ENCODE peak calls at places on chromosomes 11 and 22, in seven cellular contexts. One of them, this sample, is unnamed.

GRCh38 chr11:3954448-3955298 is 99.2 kb downstream of the STIM1 start:
- DNase-seq in mesendoderm: no peak
- DNase-seq in IMR-90: peak
- DNase-seq in H9: no peak
- DNase-seq in neuronal stem cell: no peak
- DNase-seq in mesenchymal stem cell: peak
- DNase-seq in H1: no peak
- DNase-seq in this sample: peak

GRCh38 chr11:77042111-77042726 is 8.0 kb downstream of the B3GNT6 start:
- DNase-seq in H9: no peak
- DNase-seq in H1: no peak
- DNase-seq in mesenchymal stem cell: no peak
- DNase-seq in neuronal stem cell: no peak
- DNase-seq in IMR-90: no peak
- DNase-seq in mesendoderm: no peak
- DNase-seq in this sample: no peak

GRCh38 chr22:36411589-36412258 is 24.0 kb upstream of the MYH9 start:
- DNase-seq in H1: no peak
- DNase-seq in neuronal stem cell: no peak
- DNase-seq in mesendoderm: no peak
- DNase-seq in H9: no peak
- DNase-seq in IMR-90: no peak
- DNase-seq in mesenchymal stem cell: no peak
- DNase-seq in this sample: no peak

GRCh38 chr22:27952779-27953178 is 33.7 kb upstream of the PITPNB start:
- DNase-seq in H1: no peak
- DNase-seq in mesendoderm: no peak
- DNase-seq in H9: no peak
- DNase-seq in IMR-90: no peak
- DNase-seq in neuronal stem cell: no peak
- DNase-seq in mesenchymal stem cell: no peak
- DNase-seq in this sample: no peak

GRCh38 chr11:32466279-32466915 is 31.1 kb upstream of the WT1 start:
- DNase-seq in neuronal stem cell: no peak
- DNase-seq in H1: no peak
- DNase-seq in H9: no peak
- DNase-seq in mesenchymal stem cell: peak
- DNase-seq in IMR-90: no peak
- DNase-seq in mesendoderm: no peak
- DNase-seq in this sample: no peak

GRCh38 chr11:34348919-34349318 is 8.9 kb downstream of the ABTB2 start:
- DNase-seq in mesenchymal stem cell: peak
- DNase-seq in H1: no peak
- DNase-seq in mesendoderm: no peak
- DNase-seq in H9: peak
- DNase-seq in IMR-90: peak
- DNase-seq in neuronal stem cell: no peak
- DNase-seq in this sample: no peak

GRCh38 chr11:111944139-111944538 is 7.0 kb downstream of the DIXDC1 start:
- DNase-seq in mesendoderm: peak
- DNase-seq in neuronal stem cell: no peak
- DNase-seq in H9: no peak
- DNase-seq in H1: no peak
- DNase-seq in IMR-90: peak
- DNase-seq in mesenchymal stem cell: peak
- DNase-seq in this sample: peak

GRCh38 chr11:111631666-111632039 is 29.4 kb downstream of the SIK2 start:
- DNase-seq in mesendoderm: peak
- DNase-seq in H1: no peak
- DNase-seq in neuronal stem cell: no peak
- DNase-seq in mesenchymal stem cell: peak
- DNase-seq in IMR-90: peak
- DNase-seq in H9: no peak
- DNase-seq in this sample: peak

GRCh38 chr22:50488886-50489285 is 2.2 kb downstream of the MIOX start:
- DNase-seq in mesenchymal stem cell: no peak
- DNase-seq in H1: peak
- DNase-seq in IMR-90: no peak
- DNase-seq in H9: no peak
- DNase-seq in neuronal stem cell: no peak
- DNase-seq in mesendoderm: no peak
- DNase-seq in this sample: no peak
- H2BK5ac ChIP-seq in mesenchymal stem cell: no peak
- H2BK5ac ChIP-seq in H1: no peak
- H2BK5ac ChIP-seq in IMR-90: no peak
- H2BK5ac ChIP-seq in H9: no peak
- H2BK5ac ChIP-seq in neuronal stem cell: no peak
- H2BK5ac ChIP-seq in mesendoderm: no peak
- H2BK5ac ChIP-seq in this sample: no peak

GRCh38 chr11:74672332-74672955 is 58.8 kb downstream of the CHRDL2 start:
- DNase-seq in H1: no peak
- DNase-seq in H9: no peak
- DNase-seq in mesenchymal stem cell: no peak
- DNase-seq in neuronal stem cell: no peak
- DNase-seq in mesendoderm: no peak
- DNase-seq in IMR-90: no peak
- DNase-seq in this sample: no peak
- H2BK5ac ChIP-seq in H1: no peak
- H2BK5ac ChIP-seq in H9: no peak
- H2BK5ac ChIP-seq in mesenchymal stem cell: no peak
- H2BK5ac ChIP-seq in neuronal stem cell: no peak
- H2BK5ac ChIP-seq in mesendoderm: no peak
- H2BK5ac ChIP-seq in IMR-90: peak
- H2BK5ac ChIP-seq in this sample: no peak

DNA sequence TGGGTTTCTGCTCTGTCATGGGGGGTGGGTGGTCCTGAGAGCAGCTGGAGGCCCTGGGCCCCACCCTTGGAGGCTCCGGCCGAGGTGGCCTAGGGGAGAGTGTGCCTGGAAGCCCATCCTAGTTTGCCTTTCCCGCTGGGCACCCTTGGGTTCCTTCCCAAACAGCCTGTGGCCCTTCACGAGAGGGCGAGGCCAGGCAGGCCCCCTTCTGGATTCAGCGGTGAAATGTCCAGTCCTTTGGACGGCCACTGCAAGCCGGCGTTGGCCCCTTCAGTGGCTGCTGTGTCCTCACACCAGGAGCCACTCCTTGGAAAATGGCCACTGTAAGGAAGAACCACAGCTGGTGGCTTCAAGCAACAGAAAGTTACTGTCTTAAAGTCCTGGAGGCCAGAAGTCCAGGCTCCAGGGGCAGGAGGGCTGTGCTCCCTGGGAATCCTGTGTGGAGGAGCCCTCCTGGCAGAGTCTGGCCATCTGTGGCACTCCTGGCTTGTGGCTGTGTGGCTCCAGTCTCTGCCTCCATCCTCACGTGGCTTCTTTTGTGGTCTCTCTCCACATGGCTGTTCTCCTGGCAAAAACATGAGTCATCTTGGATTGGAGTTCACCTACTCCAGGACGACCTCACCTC is 854.1 kb downstream of the TBC1D22A start:
- DNase-seq in mesenchymal stem cell: no peak
- DNase-seq in neuronal stem cell: no peak
- DNase-seq in IMR-90: no peak
- DNase-seq in H1: no peak
- DNase-seq in H9: peak
- DNase-seq in mesendoderm: no peak
- DNase-seq in this sample: no peak
- H2BK5ac ChIP-seq in mesenchymal stem cell: no peak
- H2BK5ac ChIP-seq in neuronal stem cell: no peak
- H2BK5ac ChIP-seq in IMR-90: no peak
- H2BK5ac ChIP-seq in H1: no peak
- H2BK5ac ChIP-seq in H9: no peak
- H2BK5ac ChIP-seq in mesendoderm: no peak
- H2BK5ac ChIP-seq in this sample: no peak

GRCh38 chr11:122650619-122651018 is 4.9 kb upstream of the UBASH3B start:
- DNase-seq in mesendoderm: no peak
- DNase-seq in H1: no peak
- DNase-seq in mesenchymal stem cell: no peak
- DNase-seq in neuronal stem cell: no peak
- DNase-seq in IMR-90: no peak
- DNase-seq in H9: no peak
- DNase-seq in this sample: no peak
- H2BK5ac ChIP-seq in mesendoderm: no peak
- H2BK5ac ChIP-seq in H1: no peak
- H2BK5ac ChIP-seq in mesenchymal stem cell: no peak
- H2BK5ac ChIP-seq in neuronal stem cell: no peak
- H2BK5ac ChIP-seq in IMR-90: no peak
- H2BK5ac ChIP-seq in H9: no peak
- H2BK5ac ChIP-seq in this sample: no peak

GRCh38 chr11:129189646-129190045 is 2.5 kb downstream of the ARHGAP32 start:
- DNase-seq in mesendoderm: no peak
- DNase-seq in IMR-90: no peak
- DNase-seq in mesenchymal stem cell: no peak
- DNase-seq in H9: no peak
- DNase-seq in neuronal stem cell: no peak
- DNase-seq in H1: no peak
- DNase-seq in this sample: no peak
- H2BK5ac ChIP-seq in mesendoderm: no peak
- H2BK5ac ChIP-seq in IMR-90: no peak
- H2BK5ac ChIP-seq in mesenchymal stem cell: no peak
- H2BK5ac ChIP-seq in H9: no peak
- H2BK5ac ChIP-seq in neuronal stem cell: no peak
- H2BK5ac ChIP-seq in H1: no peak
- H2BK5ac ChIP-seq in this sample: no peak

GRCh38 chr11:43903969-43904368 is 23.3 kb downstream of the ALKBH3 start:
- DNase-seq in neuronal stem cell: no peak
- DNase-seq in mesendoderm: no peak
- DNase-seq in H9: no peak
- DNase-seq in H1: no peak
- DNase-seq in IMR-90: no peak
- DNase-seq in mesenchymal stem cell: no peak
- DNase-seq in this sample: no peak

GRCh38 chr11:43903086-43903485 is 22.5 kb downstream of the ALKBH3 start:
- DNase-seq in H1: no peak
- DNase-seq in mesendoderm: no peak
- DNase-seq in mesenchymal stem cell: no peak
- DNase-seq in H9: no peak
- DNase-seq in neuronal stem cell: no peak
- DNase-seq in IMR-90: no peak
- DNase-seq in this sample: no peak

GRCh38 chr11:43905788-43906187 is 25.2 kb downstream of the ALKBH3 start:
- DNase-seq in H9: no peak
- DNase-seq in mesenchymal stem cell: no peak
- DNase-seq in IMR-90: peak
- DNase-seq in H1: no peak
- DNase-seq in mesendoderm: peak
- DNase-seq in neuronal stem cell: no peak
- DNase-seq in this sample: no peak

GRCh38 chr11:43907028-43907966 is 26.7 kb downstream of the ALKBH3 start:
- DNase-seq in H1: no peak
- DNase-seq in H9: no peak
- DNase-seq in IMR-90: no peak
- DNase-seq in mesenchymal stem cell: no peak
- DNase-seq in mesendoderm: peak
- DNase-seq in neuronal stem cell: no peak
- DNase-seq in this sample: no peak

DNA sequence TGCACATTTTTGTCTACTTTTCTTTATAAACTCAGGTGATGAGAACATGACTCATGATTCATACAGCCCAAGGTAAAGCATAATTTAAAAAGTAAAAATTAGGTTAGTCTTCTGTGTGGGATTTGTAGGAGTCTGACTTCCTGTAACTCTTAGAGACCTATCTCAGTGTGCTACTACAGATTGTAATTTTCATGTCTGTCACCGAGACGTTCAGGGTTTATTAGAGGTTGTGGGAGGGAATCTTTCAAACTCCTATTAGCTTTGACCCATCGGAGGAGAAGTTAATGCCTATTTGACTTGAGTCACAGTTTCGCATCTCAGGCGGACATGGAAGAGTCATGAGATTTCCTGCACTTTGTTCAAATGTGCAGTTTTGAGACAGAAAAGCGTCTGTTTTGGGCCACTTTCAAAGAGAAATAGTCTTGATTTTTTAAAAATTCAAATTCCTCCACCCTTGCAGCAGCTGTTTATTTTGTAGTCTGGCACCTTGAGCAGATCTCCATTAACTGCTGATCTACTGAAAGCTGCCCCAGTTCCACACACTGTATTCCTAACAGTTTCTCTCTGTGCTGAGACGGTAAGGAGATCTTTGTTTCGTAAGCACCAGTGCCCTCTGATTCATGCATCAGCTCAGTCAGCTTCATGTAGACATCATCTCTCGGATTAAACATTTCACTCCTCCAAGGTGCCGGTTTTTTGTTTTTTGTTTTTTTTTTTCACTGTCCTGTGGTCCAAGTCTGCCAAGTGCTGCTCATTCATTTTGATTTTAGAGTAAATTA is 24.3 kb downstream of the ALKBH3 start:
- DNase-seq in mesenchymal stem cell: peak
- DNase-seq in mesendoderm: peak
- DNase-seq in H9: no peak
- DNase-seq in H1: no peak
- DNase-seq in neuronal stem cell: no peak
- DNase-seq in IMR-90: peak
- DNase-seq in this sample: no peak
- H2BK5ac ChIP-seq in mesenchymal stem cell: no peak
- H2BK5ac ChIP-seq in mesendoderm: no peak
- H2BK5ac ChIP-seq in H9: no peak
- H2BK5ac ChIP-seq in H1: no peak
- H2BK5ac ChIP-seq in neuronal stem cell: no peak
- H2BK5ac ChIP-seq in IMR-90: no peak
- H2BK5ac ChIP-seq in this sample: no peak

This sample was measured in trophoblast cell.